ENCODE peak calls at places on chromosomes 12 and 14, in four cellular contexts. N, T, I and M are unnamed samples. For H3K4me1, the result is how much of the 10 kb centered on the place peaks cover.

GRCh38 chr14:30223966-30224365 is 296.3 kb upstream of the PRKD1 start:
- DNase-seq in N (peak), T (peak), I (peak), M (no peak)

GRCh38 chr12:54411398-54412241 is 7.4 kb downstream of the ITGA5 start:
- DNase-seq in N (no peak), T (peak), I (no peak), M (no peak)

GRCh38 chr12:26281320-26281719 is 85.9 kb downstream of the SSPN start:
- DNase-seq in N (no peak), T (peak), I (no peak), M (no peak)

GRCh38 chr12:33322519-33322918 is 117.1 kb downstream of the SYT10 start:
- DNase-seq in N (no peak), T (no peak), I (no peak), M (peak)

GRCh38 chr14:68814376-68815287 is 21.8 kb upstream of the ZFP36L1 start:
- DNase-seq in N (peak), T (peak), I (no peak), M (no peak)

GRCh38 chr14:50834802-50835276 is 3.9 kb upstream of the NIN start:
- DNase-seq in N (no peak), T (no peak), I (no peak), M (no peak)

GRCh38 chr12:32502693-32503510 is 103.5 kb downstream of the FGD4 start:
- DNase-seq in N (peak), T (peak), I (no peak), M (no peak)

GRCh38 chr14:85165091-85165490 is 364.9 kb upstream of the FLRT2 start:
- DNase-seq in N (peak), T (no peak), I (no peak), M (no peak)

GRCh38 chr14:61584258-61584657 is 111.1 kb upstream of the HIF1A start:
- DNase-seq in N (no peak), T (no peak), I (no peak), M (no peak)

GRCh38 chr12:45204757-45205156 is 11.1 kb upstream of the ANO6 start:
- DNase-seq in N (no peak), T (no peak), I (no peak), M (no peak)

GRCh38 chr12:25458047-25458552 is 95.0 kb downstream of the LMNTD1 start:
- DNase-seq in N (no peak), T (peak), I (no peak), M (peak)

GRCh38 chr14:71566276-71566675 is 366.0 kb upstream of the RGS6 start:
- DNase-seq in N (no peak), T (no peak), I (no peak), M (no peak)

GRCh38 chr12:6200266-6201198 is at the start of gene CD9:
- DNase-seq in N (peak), T (peak), I (peak), M (peak)

GRCh38 chr12:6201775-6202292 is 1.6 kb downstream of the CD9 start:
- DNase-seq in N (no peak), T (no peak), I (no peak), M (no peak)

GRCh38 chr12:6201199-6201608 is 1.0 kb downstream of the CD9 start:
- DNase-seq in N (no peak), T (no peak), I (peak), M (peak)

GRCh38 chr12:6202846-6203245 is 2.6 kb downstream of the CD9 start:
- DNase-seq in N (no peak), T (no peak), I (no peak), M (no peak)

DNA sequence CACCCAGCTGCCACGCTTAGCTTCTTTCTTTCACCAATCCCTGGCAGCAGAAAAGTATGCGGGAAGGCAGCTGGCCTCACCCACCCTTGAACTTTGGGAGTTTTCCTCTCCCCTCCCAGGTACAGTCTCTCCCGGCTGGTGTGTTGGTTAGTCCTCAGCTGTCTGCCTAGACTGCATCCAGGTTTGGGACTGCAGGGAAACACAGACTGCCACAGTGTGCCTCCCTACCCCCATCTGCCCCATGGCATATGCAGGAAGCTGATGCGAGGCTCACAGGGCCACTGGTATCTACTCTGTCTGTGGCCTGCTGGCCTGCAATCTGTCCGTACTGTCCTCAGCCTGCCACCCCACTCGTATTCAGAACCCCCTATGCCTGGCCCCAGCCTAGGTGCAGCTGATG is 2.1 kb downstream of the CD9 start:
- DNase-seq in N (no peak), T (no peak), I (no peak), M (no peak)
- H3K4me3 ChIP-seq in N (peak), T (peak), I (peak), M (no peak)

DNA sequence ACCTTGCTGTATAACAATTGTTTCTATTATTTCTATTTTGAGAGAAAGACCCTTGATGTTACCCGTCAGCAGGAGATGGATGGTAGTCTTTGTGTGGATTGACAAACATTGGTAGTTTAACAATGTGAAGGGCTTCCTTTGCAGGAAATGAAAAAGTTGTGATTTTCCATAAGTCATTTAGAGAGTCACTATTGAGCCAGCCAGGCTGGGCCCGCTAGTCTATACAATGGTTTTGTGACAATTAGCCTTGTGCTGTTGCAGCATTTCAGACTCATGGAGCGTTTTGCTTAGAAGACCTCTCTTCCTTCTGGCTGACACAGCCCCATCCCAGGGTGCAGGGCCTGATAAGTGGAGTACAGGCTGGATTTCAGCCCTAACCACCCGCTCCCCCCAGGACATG is 18.3 kb upstream of the SLC38A2 start:
- DNase-seq in N (no peak), T (no peak), I (no peak), M (no peak)
- H3K4me1 ChIP-seq in N (under half), T (under half), I (under half), M (under half)

GRCh38 chr14:106826833-106827369 is 1300.5 kb downstream of the TMEM121 start:
- DNase-seq in N (no peak), T (no peak), I (no peak), M (no peak)

GRCh38 chr14:106831322-106831720 is 1304.9 kb downstream of the TMEM121 start:
- DNase-seq in N (no peak), T (no peak), I (no peak), M (peak)
- TF ChIP-seq CTCF in N (no peak), T (no peak), I (no peak), M (peak)

DNA sequence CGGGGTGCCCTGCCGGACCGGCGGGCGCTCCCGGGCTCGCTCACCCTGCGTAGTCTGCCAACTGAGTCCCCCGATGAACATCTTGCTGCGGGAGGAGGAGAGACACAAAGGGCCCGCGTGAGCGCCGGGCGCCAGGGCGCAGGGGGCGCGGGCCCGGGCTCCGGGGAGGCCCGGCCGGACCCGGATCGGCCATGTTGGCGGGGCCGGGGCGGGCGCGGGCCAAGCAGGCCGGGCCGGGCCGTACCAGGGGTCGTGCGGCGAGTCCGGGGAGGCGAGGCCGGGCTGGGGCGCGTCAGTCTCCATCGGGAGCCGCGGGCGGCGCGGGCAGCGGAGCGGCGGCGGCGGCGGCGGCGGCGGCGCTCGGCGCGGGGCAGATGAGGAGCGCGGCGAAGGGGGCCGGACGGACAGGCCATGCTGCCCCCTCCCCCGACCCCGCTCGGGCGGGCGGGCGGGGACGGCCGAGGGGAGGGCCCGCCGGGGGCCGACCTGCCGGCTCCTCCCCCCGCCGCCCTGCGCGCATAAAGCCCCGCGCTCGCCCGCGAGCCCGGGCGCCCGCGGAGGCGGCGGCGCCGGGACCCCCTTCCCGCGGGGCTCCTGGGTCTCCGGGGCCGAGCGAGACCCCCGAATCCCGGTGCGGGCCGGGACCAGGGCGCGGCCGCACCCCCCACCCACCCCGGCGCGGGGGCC is at the start of gene MSI1:
- DNase-seq in N (no peak), T (no peak), I (no peak), M (no peak)
- H3K4me3 ChIP-seq in N (peak), T (peak), I (peak), M (peak)

GRCh38 chr14:104582649-104583048 is 3.1 kb downstream of the C14orf180 start:
- DNase-seq in N (peak), T (peak), I (no peak), M (peak)
- H3K4me1 ChIP-seq in N (under half), T (half or more), I (under half), M (half or more)

GRCh38 chr14:24367506-24368214 is at the start of gene NFATC4:
- DNase-seq in N (peak), T (peak), I (peak), M (peak)

GRCh38 chr14:24364841-24365240 is 3.1 kb upstream of the NFATC4 start:
- DNase-seq in N (no peak), T (no peak), I (no peak), M (no peak)

GRCh38 chr14:24366664-24367505 is 1.1 kb upstream of the NFATC4 start:
- DNase-seq in N (peak), T (peak), I (peak), M (peak)

GRCh38 chr14:24366375-24366663 is 1.7 kb upstream of the NFATC4 start:
- DNase-seq in N (no peak), T (no peak), I (no peak), M (no peak)

GRCh38 chr14:24365600-24366374 is 2.2 kb upstream of the NFATC4 start:
- DNase-seq in N (peak), T (peak), I (peak), M (peak)
- TF ChIP-seq CTCF in N (peak), T (peak), I (peak), M (peak)

DNA sequence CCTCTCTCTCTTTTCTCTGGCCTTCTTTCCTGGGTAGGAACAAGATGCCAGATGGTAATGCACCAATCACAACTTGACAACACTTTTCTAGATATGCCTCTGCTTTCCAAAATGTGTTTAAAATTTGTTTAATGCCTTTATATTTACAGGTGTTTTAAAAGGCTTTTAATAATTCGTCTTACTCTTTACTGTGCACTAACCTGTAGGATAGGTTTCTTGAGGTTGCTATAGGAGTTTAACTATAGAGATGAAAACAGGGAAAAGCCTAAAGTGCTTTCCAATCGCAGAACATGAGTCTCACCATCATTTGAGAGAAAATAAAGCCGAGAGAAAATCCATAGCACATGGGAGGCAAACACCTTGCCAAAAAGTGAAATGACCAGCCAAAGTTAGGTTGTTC is 74.1 kb downstream of the TMTC1 start:
- DNase-seq in N (no peak), T (no peak), I (no peak), M (no peak)
- H3K4me3 ChIP-seq in N (no peak), T (no peak), I (no peak), M (peak)